ENCODE peak calls at places on chromosome X, in six cellular contexts. D is HT-29; X is transverse colon; K is testis; J is stimulated activated CD4-positive, alpha-beta T cell treated with anti-CD3 and anti-CD28 coated beads, Interleukin-15, amount 100 ng/mL, for 1 hour; B is NCI-H146. V is an unnamed sample.

GRCh38 chrX:23993012-23993633 is 33.9 kb downstream of the KLHL15 start:
- DNase-seq in K (no peak), J (no peak), X (no peak), D (no peak), B (no peak), V (no peak)

GRCh38 chrX:853304-853703 is 222.7 kb downstream of the SHOX start:
- DNase-seq in D (no peak), X (no peak), J (no peak), K (no peak), B (no peak), V (no peak)

GRCh38 chrX:10549280-10549679 is 71.1 kb downstream of the MID1 start:
- DNase-seq in K (no peak), B (no peak), D (peak), X (peak), J (no peak), V (no peak)

GRCh38 chrX:44937606-44938005 is 64.6 kb downstream of the KDM6A start:
- DNase-seq in D (no peak), J (no peak), K (no peak), X (no peak), B (no peak), V (peak)

GRCh38 chrX:112967341-112967740 is 126.7 kb upstream of the AMOT start:
- DNase-seq in J (no peak), D (no peak), X (no peak), K (no peak), B (no peak), V (no peak)

GRCh38 chrX:12526296-12526695 is 264.9 kb upstream of the PRPS2 start:
- DNase-seq in B (no peak), J (no peak), D (no peak), X (no peak), K (no peak), V (no peak)

GRCh38 chrX:21990812-21991211 is 41.3 kb upstream of the PHEX start:
- DNase-seq in B (no peak), K (no peak), J (no peak), D (no peak), X (no peak), V (no peak)

GRCh38 chrX:19593684-19594083 is 78.4 kb upstream of the MAP3K15 start:
- DNase-seq in D (peak), J (no peak), X (no peak), K (peak), B (peak), V (peak)